ENCODE peak calls at places on chromosomes 4 and X, in five cellular contexts. E is IMR-90; N is prostate gland; V is CD8-positive, alpha-beta T cell; H is tibial nerve. F is an unnamed sample.

GRCh38 chrX:38061335-38061734 is 55.0 kb downstream of the SYTL5 start:
- DNase-seq in E (peak; percentile 44), N (no peak), V (no peak), H (no peak), F (no peak)

GRCh38 chr4:176309772-176310171 is 10.0 kb upstream of the SPCS3 start:
- DNase-seq in E (peak; percentile 60), N (no peak), V (no peak), H (no peak), F (no peak)

GRCh38 chr4:187995322-187996207 is at the start of gene ZFP42:
- DNase-seq in E (no peak), N (no peak), V (no peak), H (no peak), F (no peak)

GRCh38 chr4:55321707-55322264 is 24.3 kb upstream of the SRD5A3 start:
- DNase-seq in E (peak; percentile 76), N (peak; percentile 70), V (peak; percentile 24), H (peak; percentile 97), F (peak; percentile 80)

GRCh38 chr4:151540728-151541437 is 131.9 kb downstream of the FHIP1A start:
- DNase-seq in E (peak; percentile 86), N (peak; percentile 88), V (no peak), H (no peak), F (no peak)

GRCh38 chr4:141899541-141899940 is 263.2 kb downstream of the IL15 start:
- DNase-seq in E (no peak), N (no peak), V (no peak), H (no peak), F (no peak)

GRCh38 chr4:127782025-127782274 is 172 bp upstream of the HSPA4L start:
- DNase-seq in E (peak; percentile 81), N (peak; percentile 77), V (no peak), H (peak; percentile 59), F (peak; percentile 81)

GRCh38 chrX:55524487-55524886 is 34.8 kb upstream of the USP51 start:
- DNase-seq in E (peak; percentile 3), N (no peak), V (no peak), H (no peak), F (no peak)

GRCh38 chrX:16836371-16836770 is 33.8 kb downstream of the RBBP7 start:
- DNase-seq in E (peak; percentile 13), N (no peak), V (peak; percentile 14), H (no peak), F (peak; percentile 9)

GRCh38 chrX:47831788-47832187 is 4.9 kb upstream of the ZNF81 start:
- DNase-seq in E (peak; percentile 18), N (no peak), V (peak; percentile 60), H (peak; percentile 12), F (peak; percentile 65)

DNA sequence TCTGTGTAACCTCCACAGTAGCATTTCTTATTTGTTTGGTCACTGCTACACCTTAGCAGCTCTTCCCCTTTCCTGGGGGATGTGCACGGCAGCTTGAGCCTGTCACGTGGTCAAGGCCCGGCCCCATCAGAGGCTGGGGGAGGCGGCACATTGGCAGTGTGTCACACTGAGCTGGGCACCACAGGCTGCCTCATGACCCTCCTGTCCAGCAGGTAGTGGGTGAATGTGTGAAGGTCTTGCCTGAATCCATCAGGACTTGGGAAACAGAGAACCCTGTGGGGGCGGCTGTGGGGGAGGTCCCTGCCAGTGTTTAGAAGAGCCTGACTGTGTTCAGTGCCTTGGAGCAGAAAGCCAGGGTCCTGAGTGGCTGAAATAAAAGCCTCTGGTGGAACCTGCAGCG is 33.2 kb downstream of the WFS1 start:
- DNase-seq in E (no peak), N (no peak), V (no peak), H (no peak), F (no peak)
- H3K4me1 ChIP-seq in E (peaks cover 2% of the 10 kb centered on the region), N (no peaks in the 10 kb centered on the region), V (no peaks in the 10 kb centered on the region), H (no peaks in the 10 kb centered on the region), F (no peaks in the 10 kb centered on the region)

GRCh38 chr4:68948985-68949384 is 2.6 kb downstream of the UGT2A3 start:
- DNase-seq in E (no peak), N (no peak), V (no peak), H (no peak), F (no peak)
- H3K4me1 ChIP-seq in E (no peaks in the 10 kb centered on the region), N (no peaks in the 10 kb centered on the region), V (no peaks in the 10 kb centered on the region), H (no peaks in the 10 kb centered on the region), F (no peaks in the 10 kb centered on the region)

GRCh38 chr4:48042979-48043461 is 26.4 kb downstream of the NIPAL1 start:
- DNase-seq in E (no peak), N (no peak), V (no peak), H (no peak), F (no peak)

GRCh38 chr4:48043504-48043903 is 26.9 kb downstream of the NIPAL1 start:
- DNase-seq in E (no peak), N (no peak), V (no peak), H (no peak), F (no peak)

GRCh38 chr4:48038666-48039065 is 22.1 kb downstream of the NIPAL1 start:
- DNase-seq in E (no peak), N (no peak), V (no peak), H (no peak), F (no peak)

GRCh38 chr4:48044298-48044697 is 27.7 kb downstream of the NIPAL1 start:
- DNase-seq in E (no peak), N (no peak), V (no peak), H (no peak), F (no peak)

GRCh38 chr4:48041535-48042137 is 25.1 kb downstream of the NIPAL1 start:
- DNase-seq in E (no peak), N (no peak), V (no peak), H (no peak), F (no peak)
- H3K4me1 ChIP-seq in E (no peaks in the 10 kb centered on the region), N (no peaks in the 10 kb centered on the region), V (peaks cover 18% of the 10 kb centered on the region), H (no peaks in the 10 kb centered on the region), F (no peaks in the 10 kb centered on the region)

DNA sequence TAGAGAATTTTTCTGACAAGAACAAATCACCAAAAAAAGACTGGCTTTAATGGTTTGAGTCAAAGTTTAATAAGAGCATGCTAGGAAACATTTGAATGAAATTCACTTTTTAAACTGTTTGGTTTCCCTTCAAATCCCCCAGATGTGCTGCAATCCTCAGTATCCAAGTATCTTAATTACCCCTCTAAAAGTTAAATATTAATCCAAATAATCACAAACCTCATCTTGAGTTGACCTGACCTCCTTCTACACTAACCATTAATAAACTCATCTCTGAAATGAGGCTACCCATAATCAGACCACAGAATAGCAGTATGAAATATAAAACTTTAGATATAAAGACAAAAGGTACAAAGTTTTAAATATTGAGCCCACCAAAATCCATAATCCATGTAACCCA is 10.1 kb downstream of the DHX15 start:
- DNase-seq in E (no peak), N (no peak), V (no peak), H (no peak), F (no peak)
- H3K4me1 ChIP-seq in E (peaks cover 5% of the 10 kb centered on the region), N (no peaks in the 10 kb centered on the region), V (peaks cover 27% of the 10 kb centered on the region), H (no peaks in the 10 kb centered on the region), F (peaks cover 17% of the 10 kb centered on the region)

GRCh38 chr4:177728361-177729152 is 286.3 kb upstream of the AGA start:
- DNase-seq in E (no peak), N (no peak), V (no peak), H (no peak), F (no peak)
- H3K4me1 ChIP-seq in E (no peaks in the 10 kb centered on the region), N (no peaks in the 10 kb centered on the region), V (no peaks in the 10 kb centered on the region), H (no peaks in the 10 kb centered on the region), F (no peaks in the 10 kb centered on the region)

GRCh38 chr4:6332669-6333050 is 63.0 kb downstream of the WFS1 start:
- DNase-seq in E (no peak), N (no peak), V (no peak), H (no peak), F (no peak)
- H3K4me1 ChIP-seq in E (no peaks in the 10 kb centered on the region), N (no peaks in the 10 kb centered on the region), V (no peaks in the 10 kb centered on the region), H (no peaks in the 10 kb centered on the region), F (no peaks in the 10 kb centered on the region)

DNA sequence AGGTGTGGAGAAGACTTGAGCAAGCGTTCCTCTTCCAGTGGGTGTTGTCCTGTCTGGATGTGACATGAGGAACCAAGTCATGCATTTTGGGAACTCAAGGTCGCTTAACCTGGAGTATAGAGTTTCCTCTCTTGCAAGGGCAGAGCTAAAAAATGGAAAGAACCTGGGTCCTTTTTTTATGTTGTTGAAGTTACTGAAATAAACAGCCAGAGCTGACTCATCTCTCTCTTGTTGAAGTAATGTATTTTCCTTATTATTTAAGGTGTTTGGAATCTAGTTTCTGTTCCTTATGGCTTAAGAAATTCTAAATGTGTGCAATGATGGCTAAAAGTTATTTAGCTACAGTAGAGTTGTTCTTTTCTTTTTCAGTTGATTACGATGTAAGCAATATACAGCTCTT is 314.5 kb downstream of the CAMK2D start:
- DNase-seq in E (no peak), N (no peak), V (no peak), H (no peak), F (no peak)
- H3K4me1 ChIP-seq in E (peaks cover 8% of the 10 kb centered on the region), N (no peaks in the 10 kb centered on the region), V (no peaks in the 10 kb centered on the region), H (no peaks in the 10 kb centered on the region), F (peaks cover 4% of the 10 kb centered on the region)

GRCh38 chrX:21745756-21746155 is 12.2 kb downstream of the SMPX start:
- DNase-seq in E (peak; percentile 25), N (no peak), V (peak; percentile 34), H (peak; percentile 55), F (peak; percentile 50)

GRCh38 chrX:21748235-21748634 is 9.7 kb downstream of the SMPX start:
- DNase-seq in E (no peak), N (no peak), V (no peak), H (no peak), F (no peak)

GRCh38 chrX:21749924-21750323 is 8.0 kb downstream of the SMPX start:
- DNase-seq in E (no peak), N (no peak), V (no peak), H (no peak), F (no peak)

GRCh38 chrX:21744721-21745120 is 13.2 kb downstream of the SMPX start:
- DNase-seq in E (no peak), N (no peak), V (no peak), H (no peak), F (no peak)

GRCh38 chrX:21747523-21747922 is 10.4 kb downstream of the SMPX start:
- DNase-seq in E (no peak), N (no peak), V (no peak), H (no peak), F (no peak)
- H3K4me1 ChIP-seq in E (no peaks in the 10 kb centered on the region), N (no peaks in the 10 kb centered on the region), V (no peaks in the 10 kb centered on the region), H (no peaks in the 10 kb centered on the region), F (no peaks in the 10 kb centered on the region)

GRCh38 chrX:110116066-110116465 is 113.2 kb downstream of the TMEM164 start:
- DNase-seq in E (no peak), N (no peak), V (no peak), H (no peak), F (no peak)
- H3K4me1 ChIP-seq in E (no peaks in the 10 kb centered on the region), N (no peaks in the 10 kb centered on the region), V (no peaks in the 10 kb centered on the region), H (no peaks in the 10 kb centered on the region), F (peaks cover 3% of the 10 kb centered on the region)